ENCODE peak calls at places on chromosomes 6 and 20, in ten cellular contexts. U, W, D, M, R, N, O, Y, H and G are unnamed samples.

GRCh38 chr6:142987490-142987889 is 42.5 kb upstream of the HIVEP2 start:
- DNase-seq in W (no peak), M (no peak), R (no peak), U (no peak), N (no peak), O (no peak), H (no peak), D (no peak), Y (no peak), G (no peak)

GRCh38 chr6:159829515-159829914 is 29.4 kb downstream of the PNLDC1 start:
- DNase-seq in W (no peak), H (no peak), O (no peak), M (no peak), U (no peak), N (no peak), Y (no peak), D (no peak), R (no peak), G (no peak)

GRCh38 chr6:142485256-142485655 is 183.4 kb downstream of the ADGRG6 start:
- DNase-seq in U (no peak), H (no peak), R (no peak), Y (no peak), O (no peak), W (no peak), N (no peak), M (no peak), D (no peak), G (no peak)

GRCh38 chr6:39302669-39303424 is 11.4 kb downstream of the KCNK17 start:
- DNase-seq in D (peak), O (peak), Y (peak), U (peak), H (peak), M (peak), W (peak), N (no peak), R (peak), G (peak)

GRCh38 chr6:122308074-122308473 is 91.4 kb upstream of the HSF2 start:
- DNase-seq in N (no peak), M (no peak), R (no peak), Y (no peak), D (no peak), W (no peak), U (no peak), O (no peak), H (no peak), G (no peak)

GRCh38 chr6:26103141-26103769 is 16.0 kb downstream of the HFE start:
- DNase-seq in H (no peak), W (no peak), Y (no peak), M (no peak), R (peak), U (no peak), N (no peak), D (no peak), O (no peak), G (no peak)

GRCh38 chr20:6265204-6265904 is 142.5 kb upstream of the FERMT1 start:
- DNase-seq in D (no peak), U (no peak), W (no peak), H (no peak), Y (no peak), R (peak), O (no peak), N (no peak), M (no peak), G (no peak)

GRCh38 chr6:133951881-133952814 is 876 bp upstream of the TBPL1 start:
- DNase-seq in R (peak), H (peak), Y (peak), N (peak), U (peak), M (no peak), O (peak), D (peak), W (peak), G (peak)

GRCh38 chr6:87972279-87972678 is 75.4 kb upstream of the SPACA1 start:
- DNase-seq in O (no peak), N (no peak), H (no peak), R (no peak), U (no peak), D (no peak), W (no peak), Y (no peak), M (no peak), G (no peak)

GRCh38 chr6:135062735-135063134 is 8.1 kb upstream of the HBS1L start:
- DNase-seq in Y (no peak), U (no peak), O (no peak), H (no peak), R (no peak), W (no peak), D (no peak), M (no peak), N (no peak), G (no peak)

GRCh38 chr6:133568970-133569889 is 319.7 kb upstream of the TCF21 start:
- DNase-seq in Y (no peak), M (no peak), U (no peak), R (peak), O (no peak), N (peak), H (peak), W (peak), D (no peak), G (no peak)

GRCh38 chr6:113854531-113855499 is 2.3 kb upstream of the MARCKS start:
- DNase-seq in M (no peak), H (peak), Y (peak), W (peak), U (peak), R (peak), N (peak), O (peak), D (peak), G (peak)

GRCh38 chr6:72712921-72713320 is 91.1 kb downstream of the KCNQ5 start:
- DNase-seq in U (no peak), W (no peak), Y (no peak), O (no peak), R (peak), H (no peak), M (no peak), N (no peak), D (no peak), G (no peak)

GRCh38 chr6:163387317-163387716 is 27.2 kb upstream of the QKI start:
- DNase-seq in R (no peak), U (no peak), Y (no peak), M (no peak), O (no peak), N (no peak), W (no peak), D (no peak), H (no peak), G (no peak)

GRCh38 chr6:163390770-163391169 is 23.7 kb upstream of the QKI start:
- DNase-seq in O (no peak), M (no peak), Y (no peak), D (no peak), N (no peak), R (no peak), H (no peak), W (no peak), U (no peak), G (no peak)

GRCh38 chr6:163386329-163386910 is 28.1 kb upstream of the QKI start:
- DNase-seq in R (no peak), Y (no peak), O (no peak), M (no peak), N (no peak), H (no peak), D (no peak), W (no peak), U (no peak), G (no peak)

GRCh38 chr6:163391983-163392382 is 22.5 kb upstream of the QKI start:
- DNase-seq in O (no peak), Y (no peak), U (no peak), R (no peak), H (no peak), W (no peak), N (no peak), M (no peak), D (no peak), G (no peak)

DNA sequence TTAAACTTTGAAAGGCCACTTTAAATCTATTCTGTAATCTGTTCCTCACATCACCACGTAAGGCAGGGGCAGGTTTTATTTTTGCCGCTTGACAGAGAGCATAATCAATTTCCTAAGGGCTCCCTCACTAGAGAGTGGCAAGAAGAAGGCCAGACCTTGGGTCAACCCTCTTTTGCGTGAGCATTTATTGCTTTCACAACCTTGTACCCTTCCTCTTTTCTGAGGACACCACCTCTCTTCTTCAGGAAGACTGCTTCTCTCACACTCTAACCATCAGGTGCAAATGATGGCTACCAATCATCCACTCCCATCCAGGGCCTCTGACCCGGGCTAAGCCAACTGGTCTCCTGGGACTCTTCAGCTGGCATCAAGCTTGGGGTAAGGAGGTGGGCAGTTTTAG is 25.2 kb upstream of the QKI start:
- DNase-seq in Y (no peak), D (no peak), M (no peak), O (no peak), U (no peak), H (no peak), N (no peak), W (no peak), R (no peak), G (no peak)
- H3K27ac ChIP-seq in Y (no peak), D (no peak), M (no peak), O (no peak), U (no peak), H (no peak), N (no peak), W (no peak), R (no peak), G (no peak)

GRCh38 chr6:17015144-17015543 is 86.7 kb upstream of the STMND1 start:
- DNase-seq in W (no peak), D (no peak), O (no peak), M (no peak), Y (no peak), U (no peak), H (no peak), N (no peak), R (peak), G (no peak)
- H3K27ac ChIP-seq in W (no peak), D (no peak), O (no peak), M (no peak), Y (no peak), U (no peak), H (no peak), N (no peak), R (no peak), G (no peak)

GRCh38 chr20:33263784-33264183 is 19.2 kb upstream of the BPIFB1 start:
- DNase-seq in O (no peak), N (peak), Y (no peak), H (no peak), W (no peak), M (no peak), U (no peak), R (no peak), D (no peak), G (peak)

GRCh38 chr20:33267691-33268090 is 15.3 kb upstream of the BPIFB1 start:
- DNase-seq in M (no peak), N (peak), O (no peak), R (no peak), U (no peak), D (no peak), Y (no peak), W (no peak), H (no peak), G (no peak)

GRCh38 chr20:33261465-33261864 is 21.5 kb upstream of the BPIFB1 start:
- DNase-seq in U (no peak), R (no peak), O (no peak), Y (no peak), N (peak), D (no peak), H (no peak), M (no peak), W (no peak), G (no peak)

GRCh38 chr20:33259371-33259770 is 23.6 kb downstream of the BPIFA1 start:
- DNase-seq in N (no peak), M (no peak), Y (no peak), H (no peak), W (no peak), R (no peak), U (no peak), O (no peak), D (no peak), G (no peak)

DNA sequence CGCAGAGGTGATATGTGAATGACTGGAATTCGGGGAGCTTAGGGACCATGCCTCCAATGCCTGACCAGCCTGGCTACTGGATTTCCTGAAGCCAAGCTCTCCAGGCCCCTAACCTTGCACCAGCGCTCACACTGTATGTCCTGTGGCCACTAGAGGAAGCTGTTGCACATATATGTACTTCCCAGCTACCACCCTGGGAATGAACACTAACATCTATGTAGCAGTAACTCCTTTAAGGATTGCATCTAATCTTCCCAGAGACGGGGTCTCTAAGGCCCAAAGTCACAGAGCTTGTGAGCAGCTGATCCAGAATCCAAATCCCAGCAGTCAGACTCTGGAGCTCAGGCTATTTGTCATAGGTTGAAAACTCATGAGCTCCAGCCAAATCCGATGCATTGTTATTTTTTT is 20.4 kb upstream of the BPIFB1 start:
- DNase-seq in U (peak), M (peak), O (peak), H (no peak), Y (peak), W (no peak), N (peak), R (peak), D (no peak), G (peak)
- H3K27ac ChIP-seq in U (no peak), M (no peak), O (peak), H (no peak), Y (no peak), W (no peak), N (no peak), R (no peak), D (no peak), G (peak)

DNA sequence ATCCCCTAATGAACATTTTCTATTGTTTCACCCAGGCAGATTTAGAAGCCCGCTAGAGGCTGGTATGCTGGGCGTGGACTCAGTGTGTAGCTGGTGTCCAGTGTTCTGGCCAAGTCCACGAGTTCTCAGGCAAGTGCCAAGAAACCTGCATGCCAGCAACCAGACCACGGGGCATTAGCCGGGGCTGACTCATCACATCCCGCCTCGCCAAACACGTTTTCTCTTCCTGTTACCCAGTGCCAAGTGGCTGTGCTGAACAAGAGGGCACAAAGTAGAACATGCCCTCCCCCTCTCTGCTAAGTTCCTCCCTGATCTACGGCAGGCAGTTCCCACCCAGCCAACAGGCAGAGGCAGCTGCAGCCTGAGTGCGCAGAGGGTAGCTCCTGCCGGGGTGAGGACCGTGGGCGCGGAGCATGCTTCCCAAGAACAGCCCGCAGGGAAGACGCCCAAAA is 29.6 kb downstream of the RAMACL start:
- DNase-seq in R (peak), D (peak), Y (peak), N (peak), M (no peak), O (peak), U (no peak), H (peak), W (peak), G (peak)
- H3K27ac ChIP-seq in R (no peak), D (peak), Y (peak), N (peak), M (no peak), O (peak), U (no peak), H (no peak), W (peak), G (peak)

GRCh38 chr20:24994186-24994465 is 1.6 kb upstream of the APMAP start:
- DNase-seq in Y (no peak), M (no peak), N (no peak), R (no peak), H (no peak), W (no peak), D (no peak), U (no peak), O (no peak), G (no peak)
- H3K27ac ChIP-seq in Y (no peak), M (no peak), N (no peak), R (no peak), H (no peak), W (no peak), D (no peak), U (no peak), O (peak), G (peak)

GRCh38 chr6:4351857-4352669 is 216.7 kb upstream of the ECI2 start:
- DNase-seq in Y (peak), U (no peak), O (peak), D (peak), H (peak), M (no peak), R (peak), W (peak), N (no peak), G (peak)
- H3K27ac ChIP-seq in Y (peak), U (no peak), O (peak), D (no peak), H (no peak), M (no peak), R (peak), W (peak), N (peak), G (peak)

GRCh38 chr6:17012421-17013225 is 89.2 kb upstream of the STMND1 start:
- DNase-seq in O (no peak), R (peak), Y (no peak), H (no peak), W (peak), M (peak), D (no peak), U (no peak), N (no peak), G (no peak)
- H3K27ac ChIP-seq in O (no peak), R (peak), Y (no peak), H (no peak), W (peak), M (no peak), D (no peak), U (no peak), N (no peak), G (no peak)

GRCh38 chr6:1190361-1190760 is 121.5 kb upstream of the FOXQ1 start:
- DNase-seq in N (peak), W (no peak), R (peak), H (no peak), O (no peak), Y (no peak), D (no peak), M (peak), U (no peak), G (no peak)

GRCh38 chr6:1188199-1188598 is 123.7 kb upstream of the FOXQ1 start:
- DNase-seq in M (no peak), H (no peak), Y (no peak), N (no peak), U (no peak), O (no peak), D (no peak), R (no peak), W (no peak), G (no peak)

GRCh38 chr6:1187293-1188131 is 124.4 kb upstream of the FOXQ1 start:
- DNase-seq in H (no peak), R (no peak), O (no peak), D (no peak), N (no peak), M (no peak), U (no peak), W (no peak), Y (no peak), G (no peak)

DNA sequence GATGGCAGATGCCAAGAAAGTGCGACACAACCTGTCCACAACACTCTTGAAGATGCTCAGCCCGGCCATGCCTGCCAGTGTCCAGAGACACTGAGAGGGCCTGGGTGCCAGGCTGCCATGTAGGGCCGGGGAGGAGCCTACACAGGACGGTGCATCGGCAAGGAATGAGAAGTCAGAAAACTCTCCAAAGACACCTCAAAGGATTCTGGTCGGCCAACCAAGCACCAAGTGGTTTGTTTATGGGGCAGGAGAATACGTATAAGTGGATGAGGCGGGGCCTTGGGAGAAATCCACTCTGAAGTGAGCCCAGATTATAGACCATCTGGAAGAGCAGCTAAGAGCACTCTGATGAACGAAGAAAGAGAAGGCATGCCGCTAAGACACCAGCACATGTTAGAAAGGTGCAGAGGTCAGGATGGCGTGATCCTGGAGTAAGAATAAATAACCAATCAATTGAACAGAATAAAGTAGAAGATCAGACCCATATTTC is 120.7 kb upstream of the FOXQ1 start:
- DNase-seq in R (no peak), N (no peak), D (no peak), H (no peak), M (no peak), U (no peak), W (no peak), O (no peak), Y (no peak), G (no peak)
- H3K27ac ChIP-seq in R (no peak), N (peak), D (no peak), H (no peak), M (no peak), U (no peak), W (no peak), O (no peak), Y (no peak), G (no peak)